ENCODE peak calls at places on chromosomes 2 and 18, in ten cellular contexts. U, R, C, A, V, W, Z, S, Y and E are unnamed samples.
A peak's percentile ranks its signal among the peaks of the same experiment; 100 is the strongest.

GRCh38 chr18:21739604-21740473 is 753 bp upstream of the MIB1 start:
- DNase-seq in U (no peak), R (peak; percentile 24), C (no peak), A (no peak), V (no peak), W (no peak), Z (no peak), S (no peak), Y (peak; percentile 90), E (no peak)

GRCh38 chr2:121483021-121483420 is 47.7 kb upstream of the RNU4ATAC start:
- DNase-seq in U (no peak), R (no peak), C (no peak), A (no peak), V (no peak), W (no peak), Z (no peak), S (no peak), Y (no peak), E (no peak)

GRCh38 chr2:19021721-19022120 is 336.7 kb downstream of the OSR1 start:
- DNase-seq in U (no peak), R (no peak), C (no peak), A (no peak), V (no peak), W (no peak), Z (no peak), S (no peak), Y (no peak), E (no peak)

GRCh38 chr2:109470121-109470921 is 143.4 kb downstream of the SEPTIN10 start:
- DNase-seq in U (peak; percentile 30), R (no peak), C (no peak), A (no peak), V (peak; percentile 65), W (no peak), Z (no peak), S (no peak), Y (no peak), E (no peak)

GRCh38 chr2:24667542-24667941 is 125.6 kb downstream of the PTRHD1 start:
- DNase-seq in U (no peak), R (no peak), C (no peak), A (no peak), V (no peak), W (no peak), Z (no peak), S (no peak), Y (no peak), E (no peak)

GRCh38 chr2:128395640-128396499 is 77.2 kb upstream of the HS6ST1 start:
- DNase-seq in U (no peak), R (no peak), C (no peak), A (peak; percentile 20), V (peak; percentile 5), W (no peak), Z (no peak), S (peak; percentile 53), Y (no peak), E (no peak)

GRCh38 chr2:237867465-237867864 is 8.0 kb downstream of the RAMP1 start:
- DNase-seq in U (no peak), R (no peak), C (peak; percentile 29), A (no peak), V (no peak), W (no peak), Z (no peak), S (peak; percentile 65), Y (no peak), E (no peak)

GRCh38 chr2:56295666-56296065 is 111.9 kb downstream of the CCDC85A start:
- DNase-seq in U (no peak), R (no peak), C (no peak), A (no peak), V (no peak), W (no peak), Z (no peak), S (no peak), Y (no peak), E (no peak)

GRCh38 chr2:174326880-174327558 is 7.7 kb upstream of the SP9 start:
- DNase-seq in U (no peak), R (no peak), C (no peak), A (no peak), V (no peak), W (no peak), Z (no peak), S (no peak), Y (no peak), E (no peak)

GRCh38 chr2:144950874-144951560 is 431.1 kb upstream of the ZEB2 start:
- DNase-seq in U (peak; percentile 82), R (no peak), C (no peak), A (no peak), V (no peak), W (no peak), Z (no peak), S (no peak), Y (no peak), E (no peak)

GRCh38 chr2:62423235-62423634 is 82.8 kb downstream of the TMEM17 start:
- DNase-seq in U (peak; percentile 50), R (no peak), C (no peak), A (no peak), V (no peak), W (no peak), Z (peak; percentile 60), S (no peak), Y (peak; percentile 40), E (no peak)

GRCh38 chr2:237209046-237209375 is 123.3 kb downstream of the COPS8 start:
- DNase-seq in U (no peak), R (peak; percentile 14), C (no peak), A (no peak), V (no peak), W (no peak), Z (no peak), S (no peak), Y (no peak), E (no peak)

GRCh38 chr2:137192366-137193315 is 427.3 kb downstream of the THSD7B start:
- DNase-seq in U (peak; percentile 13), R (no peak), C (no peak), A (no peak), V (no peak), W (no peak), Z (no peak), S (no peak), Y (no peak), E (no peak)

GRCh38 chr2:165833156-165833555 is 39.1 kb upstream of the GALNT3 start:
- DNase-seq in U (no peak), R (no peak), C (no peak), A (no peak), V (no peak), W (no peak), Z (no peak), S (no peak), Y (no peak), E (no peak)

GRCh38 chr2:20065885-20066602 is 14.6 kb upstream of the LAPTM4A start:
- DNase-seq in U (peak; percentile 86), R (no peak), C (no peak), A (peak; percentile 50), V (peak; percentile 72), W (no peak), Z (no peak), S (peak; percentile 94), Y (no peak), E (peak; percentile 48)

GRCh38 chr18:7885763-7886295 is 318.7 kb downstream of the PTPRM start:
- DNase-seq in U (no peak), R (no peak), C (no peak), A (no peak), V (no peak), W (no peak), Z (no peak), S (no peak), Y (no peak), E (no peak)

DNA sequence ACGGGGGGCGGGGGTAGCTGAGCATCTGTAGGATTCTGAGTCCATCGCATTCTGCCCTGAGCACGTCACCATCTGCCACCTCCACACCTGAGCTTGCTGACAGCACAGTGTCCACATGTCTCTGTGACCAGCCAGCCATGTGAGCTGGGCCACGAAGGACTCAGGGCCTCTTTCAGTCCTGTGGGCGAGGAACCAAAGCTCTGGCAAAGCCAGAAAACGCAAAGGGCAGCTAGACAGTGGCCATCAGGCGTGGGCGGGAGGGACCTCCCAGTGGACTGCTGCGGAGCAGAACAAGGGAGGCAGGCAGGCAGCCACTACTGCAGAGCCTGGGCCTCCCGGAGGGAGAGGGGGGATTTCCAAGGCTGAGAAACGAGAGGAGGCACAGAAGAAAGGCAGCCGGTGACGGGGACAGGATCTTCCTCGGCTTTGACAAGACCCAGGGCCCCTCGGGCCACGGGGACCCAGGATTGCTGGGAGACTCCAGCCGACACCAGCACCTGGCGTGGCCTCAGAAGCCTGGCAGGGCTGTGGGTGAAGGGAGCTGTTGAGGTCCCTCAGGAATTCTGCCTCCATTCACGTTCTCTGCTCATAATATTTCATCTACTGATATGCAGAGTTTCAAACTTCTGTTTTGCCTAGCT is 274.5 kb upstream of the SALL3 start:
- DNase-seq in U (no peak), R (no peak), C (peak; percentile 65), A (no peak), V (no peak), W (no peak), Z (no peak), S (no peak), Y (no peak), E (no peak)
- TF ChIP-seq EP300 in U (no peak), R (no peak), C (no peak), A (no peak), V (no peak), W (no peak), Z (no peak), S (no peak), Y (no peak), E (no peak)

GRCh38 chr2:96323849-96324248 is 1.3 kb upstream of the ITPRIPL1 start:
- DNase-seq in U (no peak), R (no peak), C (no peak), A (no peak), V (no peak), W (no peak), Z (no peak), S (no peak), Y (no peak), E (no peak)
- TF ChIP-seq POLR2A in U (no peak), R (no peak), C (no peak), A (no peak), V (no peak), W (no peak), Z (no peak), S (no peak), Y (peak; percentile 61), E (no peak)

GRCh38 chr2:53512071-53512841 is 255.3 kb upstream of the CHAC2 start:
- DNase-seq in U (no peak), R (no peak), C (no peak), A (no peak), V (no peak), W (no peak), Z (no peak), S (no peak), Y (no peak), E (no peak)
- TF ChIP-seq EP300 in U (no peak), R (no peak), C (no peak), A (no peak), V (no peak), W (no peak), Z (no peak), S (no peak), Y (no peak), E (no peak)

DNA sequence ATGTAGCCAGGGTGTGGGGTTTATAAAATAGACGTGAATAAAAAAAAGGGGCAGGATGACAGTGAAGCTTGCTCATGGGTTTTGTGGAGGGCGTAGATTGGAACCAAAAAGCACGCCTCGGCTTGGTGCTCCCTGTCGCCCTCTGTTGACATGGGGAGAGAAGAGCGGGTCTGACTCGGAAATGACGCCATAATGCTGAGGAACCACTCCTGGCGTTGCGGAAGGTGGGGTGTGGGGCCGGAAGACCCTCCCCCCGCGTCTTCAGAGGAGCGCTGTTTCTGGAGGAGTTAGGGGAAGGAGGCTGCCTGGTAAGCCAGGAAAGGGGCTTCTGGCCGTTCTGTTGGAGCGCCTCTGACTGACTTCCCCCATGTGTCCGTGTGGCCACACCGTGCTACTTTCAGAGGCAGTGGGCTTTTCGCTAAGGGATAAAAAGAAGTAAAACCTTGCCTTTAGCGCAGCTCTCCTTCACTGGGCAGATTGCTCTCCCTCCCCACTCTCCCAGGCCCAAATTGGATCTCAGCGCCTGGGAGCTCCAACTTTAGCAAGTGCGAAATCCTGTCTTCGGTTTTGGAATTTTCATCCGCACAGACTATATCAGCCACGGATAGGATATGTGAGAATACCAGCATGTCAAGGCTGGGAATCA is 42.8 kb downstream of the PLEKHA3 start:
- DNase-seq in U (peak; percentile 84), R (peak; percentile 86), C (peak; percentile 88), A (peak; percentile 80), V (peak; percentile 80), W (peak; percentile 57), Z (peak; percentile 94), S (peak; percentile 91), Y (peak; percentile 97), E (peak; percentile 74)
- TF ChIP-seq POLR2A in U (peak; percentile 86), R (peak; percentile 48), C (no peak), A (no peak), V (peak; percentile 46), W (peak; percentile 88), Z (no peak), S (no peak), Y (peak; percentile 95), E (no peak)